ENCODE peak calls at places on chromosome 20, in ten cellular contexts. X is gastrocnemius medialis, I is neural progenitor cell, E is body of pancreas, B is K562, A is hepatocyte, C is H1, W is left ventricle myocardium inferior, O is heart left ventricle, P is ovary. Z is an unnamed sample. For H3K4me1, the result is how much of the 10 kb centered on the place peaks cover.

GRCh38 chr20:32135983-32136515 is 26.5 kb downstream of the TM9SF4 start:
- DNase-seq in X (no peak), I (no peak), E (no peak), B (no peak), A (no peak), C (no peak), W (no peak), O (no peak), P (no peak), Z (no peak)

GRCh38 chr20:41697861-41698559 is 79.8 kb upstream of the CHD6 start:
- DNase-seq in X (no peak), I (peak), E (no peak), B (peak), A (peak), C (no peak), W (no peak), O (no peak), P (no peak), Z (no peak)

GRCh38 chr20:39248851-39249485 is 286.8 kb downstream of the DHX35 start:
- DNase-seq in X (no peak), I (no peak), E (no peak), B (no peak), A (no peak), C (no peak), W (no peak), O (no peak), P (no peak), Z (no peak)

GRCh38 chr20:31274441-31274840 is 17.0 kb downstream of the DEFB115 start:
- DNase-seq in X (no peak), I (no peak), E (no peak), B (no peak), A (no peak), C (no peak), W (no peak), O (no peak), P (no peak), Z (no peak)

GRCh38 chr20:42010090-42010489 is 391.9 kb upstream of the CHD6 start:
- DNase-seq in X (no peak), I (no peak), E (no peak), B (no peak), A (no peak), C (no peak), W (no peak), O (no peak), P (no peak), Z (no peak)

GRCh38 chr20:58081842-58082241 is 146.6 kb downstream of the ANKRD60 start:
- DNase-seq in X (no peak), I (no peak), E (no peak), B (no peak), A (no peak), C (no peak), W (no peak), O (no peak), P (no peak), Z (no peak)

GRCh38 chr20:62225026-62225425 is 4.9 kb upstream of the HRH3 start:
- DNase-seq in X (no peak), I (no peak), E (no peak), B (no peak), A (no peak), C (no peak), W (no peak), O (no peak), P (no peak), Z (no peak)

GRCh38 chr20:9930142-9930541 is 91.3 kb upstream of the PAK5 start:
- DNase-seq in X (no peak), I (no peak), E (no peak), B (no peak), A (no peak), C (no peak), W (no peak), O (no peak), P (no peak), Z (no peak)

GRCh38 chr20:48727226-48727625 is 100.6 kb downstream of the PREX1 start:
- DNase-seq in X (no peak), I (no peak), E (no peak), B (no peak), A (no peak), C (no peak), W (no peak), O (no peak), P (no peak), Z (no peak)

GRCh38 chr20:36018208-36018988 is 50.0 kb downstream of the CNBD2 start:
- DNase-seq in X (no peak), I (no peak), E (no peak), B (no peak), A (peak), C (no peak), W (no peak), O (no peak), P (no peak), Z (no peak)

GRCh38 chr20:52425253-52425652 is 233.7 kb upstream of the ZFP64 start:
- DNase-seq in X (no peak), I (no peak), E (no peak), B (peak), A (peak), C (no peak), W (no peak), O (no peak), P (no peak), Z (peak)

GRCh38 chr20:32077192-32077591 is 25.1 kb downstream of the HCK start:
- DNase-seq in X (no peak), I (no peak), E (no peak), B (no peak), A (no peak), C (no peak), W (no peak), O (no peak), P (no peak), Z (no peak)

GRCh38 chr20:44633187-44633851 is 18.2 kb downstream of the ADA start:
- DNase-seq in X (no peak), I (no peak), E (no peak), B (no peak), A (no peak), C (no peak), W (no peak), O (no peak), P (no peak), Z (no peak)
- H3K4me3 ChIP-seq in X (no peak), I (no peak), E (no peak), B (no peak), A (no peak), C (no peak), W (no peak), O (no peak), P (no peak), Z (no peak)

GRCh38 chr20:50313223-50313820 is 122.7 kb downstream of the CEBPB start:
- DNase-seq in X (no peak), I (no peak), E (no peak), B (no peak), A (no peak), C (no peak), W (no peak), O (no peak), P (no peak), Z (no peak)
- H3K27ac ChIP-seq in X (peak), I (no peak), E (peak), B (no peak), A (no peak), C (no peak), W (peak), O (peak), P (no peak), Z (peak)

GRCh38 chr20:33744181-33744580 is 12.4 kb downstream of the ZNF341 start:
- DNase-seq in X (no peak), I (no peak), E (no peak), B (no peak), A (no peak), C (no peak), W (no peak), O (no peak), P (no peak), Z (no peak)

GRCh38 chr20:33744773-33745385 is 13.1 kb downstream of the ZNF341 start:
- DNase-seq in X (no peak), I (no peak), E (no peak), B (no peak), A (no peak), C (no peak), W (no peak), O (no peak), P (no peak), Z (no peak)

GRCh38 chr20:33740189-33740588 is 8.4 kb downstream of the ZNF341 start:
- DNase-seq in X (no peak), I (no peak), E (no peak), B (no peak), A (no peak), C (no peak), W (no peak), O (no peak), P (no peak), Z (no peak)

GRCh38 chr20:33736962-33737361 is 5.2 kb downstream of the ZNF341 start:
- DNase-seq in X (no peak), I (no peak), E (no peak), B (no peak), A (no peak), C (no peak), W (no peak), O (no peak), P (no peak), Z (no peak)

DNA sequence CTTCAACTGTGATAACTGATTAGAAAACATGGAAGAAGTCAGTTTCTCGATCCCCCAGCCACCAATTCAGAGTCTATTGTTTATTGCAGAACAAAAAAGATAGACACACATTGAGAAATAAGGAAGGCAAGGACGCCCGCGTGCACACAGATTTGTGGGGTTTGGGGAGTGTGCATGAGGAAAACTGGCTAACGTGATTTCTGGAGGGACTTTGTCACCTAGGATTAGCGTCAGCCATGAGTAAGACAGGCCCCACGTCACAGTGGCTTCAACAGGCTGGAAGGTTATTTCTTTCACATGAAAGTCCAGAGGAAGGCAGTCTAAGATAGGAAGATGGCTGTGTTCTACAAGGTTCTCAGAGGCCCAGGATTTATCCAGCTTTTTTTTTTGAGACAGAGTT is 7.7 kb downstream of the ZNF341 start:
- DNase-seq in X (no peak), I (no peak), E (no peak), B (no peak), A (no peak), C (no peak), W (no peak), O (no peak), P (no peak), Z (no peak)
- H3K4me1 ChIP-seq in X (under half), I (under half), E (under half), B (under half), A (under half), C (under half), W (under half), O (under half), P (under half), Z (under half)

GRCh38 chr20:47356526-47357295 is at the start of gene ZMYND8:
- DNase-seq in X (peak), I (peak), E (peak), B (peak), A (peak), C (peak), W (peak), O (peak), P (peak), Z (peak)

GRCh38 chr20:47358672-47359532 is 2.4 kb upstream of the ZMYND8 start:
- DNase-seq in X (peak), I (peak), E (peak), B (peak), A (peak), C (no peak), W (peak), O (peak), P (peak), Z (peak)

GRCh38 chr20:47359533-47360206 is 3.2 kb upstream of the ZMYND8 start:
- DNase-seq in X (no peak), I (no peak), E (peak), B (no peak), A (no peak), C (no peak), W (no peak), O (no peak), P (no peak), Z (no peak)

GRCh38 chr20:47357296-47358051 is 975 bp upstream of the ZMYND8 start:
- DNase-seq in X (peak), I (peak), E (peak), B (peak), A (peak), C (no peak), W (peak), O (peak), P (peak), Z (peak)

GRCh38 chr20:47358052-47358671 is 1.7 kb upstream of the ZMYND8 start:
- DNase-seq in X (no peak), I (no peak), E (no peak), B (no peak), A (no peak), C (no peak), W (no peak), O (no peak), P (no peak), Z (no peak)
- H3K4me3 ChIP-seq in X (peak), I (peak), E (no peak), B (peak), A (no peak), C (peak), W (peak), O (no peak), P (no peak), Z (peak)

GRCh38 chr20:1086273-1087213 is 31.9 kb upstream of the PSMF1 start:
- DNase-seq in X (no peak), I (peak), E (no peak), B (no peak), A (no peak), C (no peak), W (no peak), O (no peak), P (no peak), Z (no peak)
- H3K27ac ChIP-seq in X (no peak), I (no peak), E (no peak), B (no peak), A (no peak), C (no peak), W (no peak), O (no peak), P (no peak), Z (no peak)

Z was measured in SJSA1.